ENCODE peak calls at places on chromosomes 13 and 19, in eight cellular contexts. H, D, T, A, V, E, K and R are unnamed samples.

GRCh38 chr19:10516671-10517286 is 468 bp downstream of the S1PR5 start:
- DNase-seq in T (no peak), H (peak), E (no peak), V (no peak), D (no peak), K (no peak), A (no peak), R (peak)

GRCh38 chr19:13961826-13962737 is 9.8 kb downstream of the DCAF15 start:
- DNase-seq in V (peak), A (no peak), H (no peak), E (no peak), T (no peak), D (no peak), K (no peak), R (no peak)

GRCh38 chr13:40498461-40498860 is 168.0 kb downstream of the FOXO1 start:
- DNase-seq in E (no peak), H (no peak), A (no peak), K (no peak), V (no peak), T (no peak), D (no peak), R (no peak)

GRCh38 chr13:91719033-91719432 is 320.6 kb downstream of the GPC5 start:
- DNase-seq in T (no peak), A (no peak), D (peak), E (no peak), H (no peak), K (no peak), V (no peak), R (no peak)

GRCh38 chr13:40401911-40402776 is 264.3 kb downstream of the FOXO1 start:
- DNase-seq in A (peak), E (peak), K (peak), D (peak), T (peak), H (peak), V (peak), R (peak)

GRCh38 chr13:21435710-21436151 is 23.4 kb downstream of the ZDHHC20 start:
- DNase-seq in A (peak), T (peak), D (peak), K (peak), E (peak), V (peak), H (peak), R (peak)

GRCh38 chr13:29704648-29705047 is 109.2 kb upstream of the SLC7A1 start:
- DNase-seq in V (no peak), T (peak), A (no peak), E (no peak), D (no peak), H (peak), K (no peak), R (peak)

GRCh38 chr13:105587786-105588185 is 947.7 kb downstream of the EFNB2 start:
- DNase-seq in E (no peak), H (no peak), T (no peak), D (no peak), A (no peak), V (no peak), K (no peak), R (no peak)

GRCh38 chr13:63910406-63910957 is 2494.8 kb upstream of the PCDH20 start:
- DNase-seq in D (peak), K (no peak), T (no peak), E (no peak), H (no peak), A (no peak), V (no peak), R (no peak)

GRCh38 chr13:100540621-100541020 is 48.0 kb downstream of the GGACT start:
- DNase-seq in E (peak), H (no peak), V (no peak), T (no peak), K (no peak), D (no peak), A (no peak), R (peak)

GRCh38 chr13:59750860-59751259 is 412.9 kb downstream of the DIAPH3 start:
- DNase-seq in V (no peak), K (no peak), T (peak), D (peak), E (no peak), H (peak), A (no peak), R (peak)

GRCh38 chr13:59745395-59745788 is 418.3 kb downstream of the DIAPH3 start:
- DNase-seq in T (peak), A (no peak), K (no peak), D (peak), E (no peak), H (peak), V (no peak), R (no peak)

GRCh38 chr13:59744747-59745394 is 418.9 kb downstream of the DIAPH3 start:
- DNase-seq in A (no peak), T (no peak), D (no peak), H (peak), V (no peak), E (no peak), K (no peak), R (no peak)

GRCh38 chr13:59746291-59746962 is 417.3 kb downstream of the DIAPH3 start:
- DNase-seq in E (no peak), V (no peak), H (peak), K (no peak), T (peak), A (no peak), D (peak), R (peak)

DNA sequence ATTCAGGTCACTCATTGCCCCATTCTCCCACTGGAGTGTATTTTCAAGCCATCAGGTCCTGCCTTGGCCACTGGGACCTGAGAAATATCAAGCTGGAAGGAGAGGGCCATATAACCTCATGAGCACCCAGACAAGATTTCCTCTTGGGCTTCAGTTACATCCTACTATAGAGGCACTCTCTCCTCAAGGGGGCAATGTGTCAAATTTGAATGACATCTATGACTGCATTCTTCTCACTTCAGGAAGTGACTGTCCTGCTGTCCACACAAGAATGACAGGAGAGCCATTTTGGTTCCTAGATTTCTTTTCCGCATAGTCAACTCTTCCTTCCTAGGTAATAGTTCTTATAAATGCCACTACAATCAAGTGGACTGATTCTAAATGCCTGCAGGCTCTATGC is 416.2 kb downstream of the DIAPH3 start:
- DNase-seq in T (no peak), D (no peak), V (no peak), A (no peak), H (no peak), K (no peak), E (no peak), R (no peak)
- TF ChIP-seq CTCF in T (no peak), D (no peak), V (no peak), A (no peak), H (no peak), K (no peak), E (no peak), R (peak)

GRCh38 chr19:49704888-49705642 is 14.1 kb downstream of the CPT1C start:
- DNase-seq in T (no peak), E (no peak), K (no peak), D (no peak), V (no peak), H (no peak), A (no peak), R (no peak)

GRCh38 chr19:49699364-49699763 is 8.4 kb downstream of the CPT1C start:
- DNase-seq in V (no peak), K (no peak), T (no peak), H (no peak), D (no peak), A (no peak), E (no peak), R (no peak)

GRCh38 chr19:49696865-49697264 is 5.9 kb downstream of the CPT1C start:
- DNase-seq in K (no peak), D (no peak), E (no peak), H (no peak), T (no peak), A (no peak), V (no peak), R (no peak)

GRCh38 chr19:49700563-49700962 is 9.6 kb downstream of the CPT1C start:
- DNase-seq in E (no peak), H (no peak), V (no peak), K (no peak), T (no peak), D (no peak), A (no peak), R (no peak)

GRCh38 chr19:49701271-49701786 is 10.4 kb downstream of the CPT1C start:
- DNase-seq in V (no peak), K (no peak), H (no peak), E (no peak), A (no peak), D (no peak), T (no peak), R (no peak)
- TF ChIP-seq CTCF in V (no peak), K (no peak), H (no peak), E (no peak), A (no peak), D (no peak), T (no peak), R (no peak)

GRCh38 chr13:26727122-26727521 is 33.5 kb downstream of the GPR12 start:
- DNase-seq in K (no peak), E (no peak), V (no peak), A (no peak), T (no peak), H (no peak), D (no peak), R (no peak)
- TF ChIP-seq CTCF in K (no peak), E (no peak), V (no peak), A (no peak), T (no peak), H (no peak), D (no peak), R (no peak)

DNA sequence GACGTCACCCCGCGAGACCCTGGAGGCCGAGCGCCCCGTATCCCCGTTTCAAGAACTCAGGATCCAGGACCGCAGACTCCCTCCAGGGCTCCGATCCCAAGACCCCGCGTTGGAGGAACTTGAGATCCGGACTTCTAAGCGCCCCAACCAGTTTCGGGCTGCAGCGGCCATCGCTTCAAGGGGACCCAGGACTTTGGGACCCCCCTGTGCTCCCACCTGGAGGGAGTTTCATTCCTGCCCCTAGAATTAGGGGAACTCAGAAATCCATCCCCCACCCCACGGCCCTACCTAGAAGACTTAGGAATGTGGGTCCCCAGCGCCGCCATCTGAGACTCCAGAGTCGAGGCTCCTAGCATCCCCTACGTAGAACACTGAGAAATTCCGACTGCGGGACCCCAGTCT is 399 bp downstream of the PLEKHG2 start:
- DNase-seq in A (no peak), T (no peak), D (no peak), H (no peak), V (no peak), K (no peak), E (no peak), R (no peak)
- TF ChIP-seq CTCF in A (no peak), T (no peak), D (no peak), H (no peak), V (peak), K (peak), E (peak), R (peak)

DNA sequence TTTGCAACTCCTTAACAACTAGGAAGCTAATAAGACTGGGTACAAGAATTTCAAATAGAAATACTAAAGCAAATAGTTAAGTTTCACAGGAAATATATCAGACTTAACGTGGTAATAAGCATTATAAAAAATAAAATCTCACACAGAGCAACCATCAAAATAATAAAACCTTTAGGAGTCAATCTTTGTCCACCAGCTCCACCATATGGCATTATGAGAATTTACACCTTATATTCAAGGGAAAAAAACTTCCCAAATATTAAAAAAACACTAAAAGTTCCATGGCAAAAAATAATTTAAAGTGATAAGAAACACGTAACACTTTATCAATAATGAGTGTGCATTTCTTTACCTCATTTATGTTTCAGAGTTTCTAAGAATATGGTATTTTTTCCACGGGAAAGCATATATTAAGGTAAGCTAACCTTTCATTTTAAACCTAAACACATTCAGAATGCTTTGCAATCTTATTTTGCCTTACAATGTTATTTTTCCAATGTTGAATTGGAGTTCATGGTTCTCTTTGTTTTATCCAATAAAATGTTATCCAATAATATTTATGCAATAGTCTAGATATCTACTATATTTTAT is 423.2 kb upstream of the SGCG start:
- DNase-seq in E (no peak), H (peak), D (peak), T (no peak), K (no peak), V (no peak), A (no peak), R (no peak)
- TF ChIP-seq CTCF in E (peak), H (peak), D (peak), T (no peak), K (peak), V (peak), A (peak), R (peak)

DNA sequence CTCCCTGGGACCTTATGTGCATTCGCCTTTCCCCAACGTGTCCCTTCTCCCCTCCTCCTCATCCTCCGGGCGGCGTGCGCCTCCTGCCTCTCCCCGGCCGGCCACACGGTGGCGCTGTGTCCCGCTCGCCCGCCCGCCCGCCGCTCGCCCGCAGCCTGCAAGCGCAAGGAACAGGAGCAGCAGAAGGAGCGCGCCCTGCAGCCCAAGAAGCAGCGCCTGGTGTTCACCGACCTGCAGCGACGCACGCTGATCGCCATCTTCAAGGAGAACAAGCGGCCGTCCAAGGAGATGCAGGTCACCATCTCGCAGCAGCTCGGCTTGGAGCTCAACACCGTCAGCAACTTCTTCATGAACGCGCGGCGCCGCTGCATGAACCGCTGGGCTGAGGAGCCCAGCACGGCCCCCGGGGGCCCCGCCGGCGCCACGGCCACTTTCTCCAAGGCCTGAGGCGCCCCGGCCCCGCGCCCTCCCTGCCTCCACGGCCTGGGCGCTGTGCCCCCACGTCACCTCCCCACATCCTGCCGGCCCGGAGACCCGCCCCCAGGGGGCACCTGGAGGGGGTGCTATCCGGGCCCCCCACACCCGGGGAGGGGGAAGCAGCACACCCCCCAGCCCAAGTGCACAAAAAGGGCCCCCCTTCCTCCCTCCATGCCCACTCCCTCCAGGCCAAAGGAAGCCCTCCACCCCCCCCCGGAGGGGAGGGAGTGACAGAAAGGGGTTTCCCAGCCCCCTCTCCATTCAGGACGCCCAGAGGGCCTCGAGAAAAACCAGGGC is 21.9 kb downstream of the ONECUT3 start:
- DNase-seq in E (no peak), K (no peak), T (no peak), H (no peak), A (no peak), V (no peak), D (no peak), R (no peak)
- TF ChIP-seq CTCF in E (peak), K (peak), T (peak), H (peak), A (peak), V (peak), D (peak), R (peak)

DNA sequence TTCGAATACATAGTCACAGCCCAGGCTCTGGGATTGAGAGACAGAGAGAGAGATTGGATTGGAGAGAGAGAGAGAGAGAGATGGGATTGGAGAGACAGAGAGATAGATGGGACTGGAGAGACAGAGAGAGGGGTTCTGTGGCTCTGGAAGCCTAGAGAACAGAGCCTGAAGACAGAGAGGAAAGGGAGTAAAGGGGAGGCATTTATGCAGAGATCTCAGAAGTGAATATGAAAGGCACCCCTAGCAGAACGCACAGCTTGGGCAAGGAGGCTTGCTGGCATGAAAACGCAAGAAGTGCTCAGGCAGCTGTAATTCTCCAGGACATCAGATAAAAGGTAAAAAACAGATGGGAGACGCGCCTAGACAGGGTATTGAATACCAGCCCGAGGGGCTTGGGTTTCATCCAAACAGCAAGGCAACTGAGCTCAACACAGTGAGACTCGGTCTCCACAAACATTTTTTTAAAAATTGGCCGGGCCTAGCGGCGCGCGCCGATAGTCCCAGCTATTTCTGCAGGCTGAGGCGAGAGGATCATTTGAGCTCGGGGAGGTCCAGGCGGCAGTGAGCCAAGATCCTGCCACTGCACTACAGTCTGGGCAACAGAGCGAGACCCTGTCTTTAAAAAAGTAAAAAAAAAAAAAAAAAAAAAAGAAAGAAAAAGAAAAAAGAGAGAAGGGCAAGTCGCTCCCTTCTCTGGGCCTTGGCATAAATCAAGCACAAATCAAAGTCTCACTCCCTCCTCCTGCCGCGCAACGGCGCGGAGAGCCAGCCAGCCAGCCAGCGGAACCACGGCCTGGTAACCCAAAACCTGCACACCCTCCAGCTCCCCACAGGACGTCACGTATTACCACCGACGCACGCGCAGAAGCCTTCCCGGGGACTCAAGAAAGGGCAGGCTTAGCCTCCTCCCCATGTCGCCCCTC is 769 bp upstream of the PPP2R1A start:
- DNase-seq in T (no peak), V (peak), D (no peak), H (no peak), E (peak), A (no peak), K (peak), R (no peak)
- TF ChIP-seq CTCF in T (no peak), V (no peak), D (no peak), H (no peak), E (no peak), A (no peak), K (no peak), R (no peak)

DNA sequence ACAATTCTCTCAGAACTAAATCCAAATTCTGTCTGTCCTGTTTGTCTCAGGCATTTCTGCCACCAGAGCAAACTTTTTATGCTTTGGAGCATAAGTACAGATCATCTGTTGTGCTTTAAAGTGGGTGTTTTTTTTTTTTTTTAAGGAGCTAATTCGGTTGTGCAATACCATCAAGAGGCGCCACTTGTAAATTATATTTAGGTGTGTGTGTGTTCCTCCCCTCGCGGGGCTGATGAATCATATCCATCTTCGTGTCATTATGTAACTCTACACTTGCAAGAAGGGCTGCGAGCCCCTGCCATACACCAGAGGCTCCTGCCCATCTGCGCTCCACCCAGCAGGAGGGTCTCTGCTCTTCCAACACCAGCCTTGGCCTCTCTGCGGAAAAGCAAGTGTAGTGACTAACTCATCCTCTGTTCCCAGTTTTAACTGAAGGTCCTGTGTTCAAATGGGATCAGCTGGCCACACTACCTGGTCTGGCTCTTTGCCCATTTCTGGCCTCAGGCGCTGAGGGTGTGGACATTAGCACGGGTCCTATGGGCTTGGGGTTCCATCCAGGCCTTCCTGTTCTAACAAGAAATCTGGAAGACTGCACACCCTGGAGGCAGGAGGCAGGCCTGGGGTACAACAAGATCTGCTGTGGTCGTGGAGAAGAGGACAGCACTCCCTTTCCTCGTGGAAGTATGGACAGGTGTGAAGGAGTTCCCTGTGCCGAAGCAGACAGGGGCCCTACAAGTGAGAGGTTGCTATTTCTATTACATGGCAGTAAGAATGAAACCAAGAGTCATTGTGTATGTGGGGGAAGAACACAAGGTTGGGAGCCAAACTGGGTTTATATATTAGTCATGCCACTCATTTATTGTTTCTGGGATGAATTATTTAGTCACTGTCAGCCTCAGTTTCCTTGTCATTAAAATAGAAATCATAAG is 96.1 kb upstream of the MBNL2 start:
- DNase-seq in E (no peak), V (no peak), K (no peak), H (peak), T (peak), A (peak), D (peak), R (peak)
- TF ChIP-seq CTCF in E (peak), V (no peak), K (no peak), H (peak), T (peak), A (no peak), D (no peak), R (peak)

GRCh38 chr19:18856385-18857126 is 24.8 kb downstream of the UPF1 start:
- DNase-seq in V (no peak), A (no peak), T (no peak), E (no peak), H (peak), K (no peak), D (peak), R (peak)
- TF ChIP-seq CTCF in V (no peak), A (no peak), T (peak), E (no peak), H (peak), K (no peak), D (peak), R (peak)